ENCODE peak calls at places on chromosome 3, in seven cellular contexts. One of them, this sample, is unnamed.

GRCh38 chr3:186705882-186706780 is 11.0 kb upstream of the KNG1 start:
- DNase-seq in hepatocyte: no peak
- DNase-seq in SK-N-SH: no peak
- DNase-seq in neural progenitor cell: no peak
- DNase-seq in OCI-LY7: no peak
- DNase-seq in PC-3: no peak
- DNase-seq in HCT116: no peak
- DNase-seq in this sample: no peak

GRCh38 chr3:191294291-191294690 is 34.9 kb upstream of the CCDC50 start:
- DNase-seq in neural progenitor cell: no peak
- DNase-seq in HCT116: no peak
- DNase-seq in hepatocyte: no peak
- DNase-seq in OCI-LY7: peak; percentile 25
- DNase-seq in PC-3: no peak
- DNase-seq in SK-N-SH: no peak
- DNase-seq in this sample: no peak

GRCh38 chr3:128714887-128715496 is 11.0 kb upstream of the RAB7A start:
- DNase-seq in hepatocyte: no peak
- DNase-seq in SK-N-SH: no peak
- DNase-seq in OCI-LY7: peak; percentile 39
- DNase-seq in HCT116: no peak
- DNase-seq in neural progenitor cell: no peak
- DNase-seq in PC-3: no peak
- DNase-seq in this sample: no peak

GRCh38 chr3:4848176-4848575 is 131.1 kb upstream of the BHLHE40 start:
- DNase-seq in hepatocyte: no peak
- DNase-seq in OCI-LY7: no peak
- DNase-seq in neural progenitor cell: no peak
- DNase-seq in HCT116: no peak
- DNase-seq in PC-3: no peak
- DNase-seq in SK-N-SH: no peak
- DNase-seq in this sample: no peak

GRCh38 chr3:25910997-25911396 is 121.1 kb downstream of the OXSM start:
- DNase-seq in neural progenitor cell: peak; percentile 65
- DNase-seq in hepatocyte: peak; percentile 24
- DNase-seq in OCI-LY7: peak; percentile 63
- DNase-seq in SK-N-SH: no peak
- DNase-seq in PC-3: peak; percentile 44
- DNase-seq in HCT116: peak; percentile 39
- DNase-seq in this sample: peak; percentile 40

GRCh38 chr3:106116733-106117489 is 248.1 kb upstream of the CBLB start:
- DNase-seq in HCT116: no peak
- DNase-seq in OCI-LY7: no peak
- DNase-seq in PC-3: no peak
- DNase-seq in neural progenitor cell: no peak
- DNase-seq in hepatocyte: no peak
- DNase-seq in SK-N-SH: no peak
- DNase-seq in this sample: no peak

GRCh38 chr3:135503429-135504083 is 462.0 kb upstream of the PPP2R3A start:
- DNase-seq in HCT116: peak; percentile 28
- DNase-seq in neural progenitor cell: peak; percentile 94
- DNase-seq in PC-3: peak; percentile 72
- DNase-seq in OCI-LY7: peak; percentile 25
- DNase-seq in hepatocyte: peak; percentile 84
- DNase-seq in SK-N-SH: peak; percentile 68
- DNase-seq in this sample: peak; percentile 79

GRCh38 chr3:111069974-111070751 is 1.5 kb upstream of the NECTIN3 start:
- DNase-seq in neural progenitor cell: peak; percentile 32
- DNase-seq in PC-3: no peak
- DNase-seq in SK-N-SH: peak; percentile 31
- DNase-seq in HCT116: no peak
- DNase-seq in hepatocyte: peak; percentile 40
- DNase-seq in OCI-LY7: no peak
- DNase-seq in this sample: peak; percentile 44

GRCh38 chr3:153026026-153026425 is 136.0 kb upstream of the RAP2B start:
- DNase-seq in neural progenitor cell: peak; percentile 34
- DNase-seq in SK-N-SH: peak; percentile 9
- DNase-seq in HCT116: peak; percentile 31
- DNase-seq in hepatocyte: peak; percentile 42
- DNase-seq in PC-3: peak; percentile 67
- DNase-seq in OCI-LY7: peak; percentile 52
- DNase-seq in this sample: peak; percentile 74

GRCh38 chr3:49359623-49360022 is 1.5 kb upstream of the GPX1 start:
- DNase-seq in PC-3: peak; percentile 34
- DNase-seq in OCI-LY7: no peak
- DNase-seq in hepatocyte: no peak
- DNase-seq in neural progenitor cell: no peak
- DNase-seq in SK-N-SH: no peak
- DNase-seq in HCT116: no peak
- DNase-seq in this sample: peak; percentile 62

GRCh38 chr3:58071480-58071971 is 63.3 kb downstream of the FLNB start:
- DNase-seq in HCT116: no peak
- DNase-seq in SK-N-SH: no peak
- DNase-seq in hepatocyte: peak; percentile 63
- DNase-seq in neural progenitor cell: no peak
- DNase-seq in PC-3: peak; percentile 23
- DNase-seq in OCI-LY7: no peak
- DNase-seq in this sample: no peak

GRCh38 chr3:23004971-23005370 is 198.2 kb upstream of the UBE2E2 start:
- DNase-seq in HCT116: no peak
- DNase-seq in hepatocyte: peak; percentile 66
- DNase-seq in SK-N-SH: no peak
- DNase-seq in OCI-LY7: no peak
- DNase-seq in PC-3: peak; percentile 95
- DNase-seq in neural progenitor cell: no peak
- DNase-seq in this sample: peak; percentile 82

DNA sequence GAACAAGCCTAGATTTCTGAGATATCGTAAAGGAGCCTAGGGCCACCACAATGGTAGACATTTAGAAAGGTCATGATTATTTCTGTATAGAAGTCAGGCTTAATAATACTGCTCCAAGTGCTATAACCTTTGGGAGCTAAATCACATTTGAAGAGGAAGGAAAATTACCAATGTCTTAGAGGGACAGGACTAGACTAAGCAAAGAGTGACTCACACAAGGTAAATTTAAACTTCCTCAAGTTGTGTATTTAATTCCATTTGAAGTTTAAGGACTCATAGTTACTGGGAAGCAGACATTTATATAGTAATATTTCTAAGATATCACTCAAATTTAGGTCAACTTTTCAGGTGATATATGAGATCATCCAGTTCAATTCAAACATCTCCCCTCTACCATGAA is 227.6 kb upstream of the MME start:
- DNase-seq in SK-N-SH: no peak
- DNase-seq in hepatocyte: no peak
- DNase-seq in HCT116: no peak
- DNase-seq in neural progenitor cell: no peak
- DNase-seq in PC-3: peak; percentile 57
- DNase-seq in OCI-LY7: no peak
- DNase-seq in this sample: no peak
- TF ChIP-seq EZH2phosphoT487 in SK-N-SH: no peak
- TF ChIP-seq EZH2phosphoT487 in hepatocyte: no peak
- TF ChIP-seq EZH2phosphoT487 in HCT116: no peak
- TF ChIP-seq EZH2phosphoT487 in neural progenitor cell: no peak
- TF ChIP-seq EZH2phosphoT487 in PC-3: no peak
- TF ChIP-seq EZH2phosphoT487 in OCI-LY7: no peak
- TF ChIP-seq EZH2phosphoT487 in this sample: no peak

DNA sequence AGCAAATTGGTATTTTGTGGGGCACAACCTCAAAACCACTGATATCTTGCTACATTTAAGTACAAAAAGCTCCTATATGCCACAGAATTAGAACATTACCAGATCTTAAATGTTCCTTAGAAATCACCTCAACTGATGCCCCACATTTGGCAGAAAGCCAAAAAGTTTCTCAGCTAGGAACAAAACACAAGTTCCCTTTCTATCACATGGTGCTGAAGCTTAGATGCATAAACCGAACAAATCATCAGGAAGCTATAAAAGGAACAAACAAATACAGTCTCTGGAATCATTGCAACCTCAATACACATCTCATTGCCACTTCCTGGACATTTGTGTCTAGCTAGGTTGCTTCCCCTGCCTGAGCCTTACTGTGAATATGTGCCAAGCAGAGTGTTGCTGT is 492.6 kb downstream of the LPP start:
- DNase-seq in PC-3: peak; percentile 51
- DNase-seq in hepatocyte: peak; percentile 23
- DNase-seq in HCT116: no peak
- DNase-seq in SK-N-SH: no peak
- DNase-seq in neural progenitor cell: no peak
- DNase-seq in OCI-LY7: peak; percentile 37
- DNase-seq in this sample: peak; percentile 35
- H4K20me1 ChIP-seq in PC-3: no peaks in the 10 kb centered on the region
- H4K20me1 ChIP-seq in hepatocyte: no peaks in the 10 kb centered on the region
- H4K20me1 ChIP-seq in HCT116: no peaks in the 10 kb centered on the region
- H4K20me1 ChIP-seq in SK-N-SH: peaks cover 11% of the 10 kb centered on the region
- H4K20me1 ChIP-seq in neural progenitor cell: peaks cover 3% of the 10 kb centered on the region
- H4K20me1 ChIP-seq in OCI-LY7: no peaks in the 10 kb centered on the region
- H4K20me1 ChIP-seq in this sample: peaks cover 3% of the 10 kb centered on the region

GRCh38 chr3:41251593-41251992 is 52.3 kb downstream of the CTNNB1 start:
- DNase-seq in HCT116: no peak
- DNase-seq in PC-3: no peak
- DNase-seq in hepatocyte: no peak
- DNase-seq in SK-N-SH: no peak
- DNase-seq in neural progenitor cell: no peak
- DNase-seq in OCI-LY7: no peak
- DNase-seq in this sample: no peak
- TF ChIP-seq EZH2phosphoT487 in HCT116: no peak
- TF ChIP-seq EZH2phosphoT487 in PC-3: no peak
- TF ChIP-seq EZH2phosphoT487 in hepatocyte: no peak
- TF ChIP-seq EZH2phosphoT487 in SK-N-SH: no peak
- TF ChIP-seq EZH2phosphoT487 in neural progenitor cell: no peak
- TF ChIP-seq EZH2phosphoT487 in OCI-LY7: no peak
- TF ChIP-seq EZH2phosphoT487 in this sample: no peak

GRCh38 chr3:53159415-53160135 is 1.4 kb upstream of the PRKCD start:
- DNase-seq in SK-N-SH: no peak
- DNase-seq in PC-3: no peak
- DNase-seq in HCT116: no peak
- DNase-seq in OCI-LY7: no peak
- DNase-seq in neural progenitor cell: peak; percentile 62
- DNase-seq in hepatocyte: peak; percentile 86
- DNase-seq in this sample: no peak

GRCh38 chr3:53160335-53160659 is 712 bp upstream of the PRKCD start:
- DNase-seq in PC-3: no peak
- DNase-seq in OCI-LY7: no peak
- DNase-seq in neural progenitor cell: no peak
- DNase-seq in hepatocyte: no peak
- DNase-seq in HCT116: no peak
- DNase-seq in SK-N-SH: no peak
- DNase-seq in this sample: no peak

GRCh38 chr3:53158700-53159414 is 2.2 kb upstream of the PRKCD start:
- DNase-seq in OCI-LY7: peak; percentile 82
- DNase-seq in SK-N-SH: no peak
- DNase-seq in hepatocyte: no peak
- DNase-seq in neural progenitor cell: no peak
- DNase-seq in HCT116: no peak
- DNase-seq in PC-3: no peak
- DNase-seq in this sample: no peak

GRCh38 chr3:53156368-53156834 is 4.6 kb upstream of the PRKCD start:
- DNase-seq in OCI-LY7: no peak
- DNase-seq in neural progenitor cell: peak; percentile 41
- DNase-seq in PC-3: peak; percentile 65
- DNase-seq in hepatocyte: peak; percentile 49
- DNase-seq in SK-N-SH: peak; percentile 61
- DNase-seq in HCT116: no peak
- DNase-seq in this sample: peak; percentile 31

DNA sequence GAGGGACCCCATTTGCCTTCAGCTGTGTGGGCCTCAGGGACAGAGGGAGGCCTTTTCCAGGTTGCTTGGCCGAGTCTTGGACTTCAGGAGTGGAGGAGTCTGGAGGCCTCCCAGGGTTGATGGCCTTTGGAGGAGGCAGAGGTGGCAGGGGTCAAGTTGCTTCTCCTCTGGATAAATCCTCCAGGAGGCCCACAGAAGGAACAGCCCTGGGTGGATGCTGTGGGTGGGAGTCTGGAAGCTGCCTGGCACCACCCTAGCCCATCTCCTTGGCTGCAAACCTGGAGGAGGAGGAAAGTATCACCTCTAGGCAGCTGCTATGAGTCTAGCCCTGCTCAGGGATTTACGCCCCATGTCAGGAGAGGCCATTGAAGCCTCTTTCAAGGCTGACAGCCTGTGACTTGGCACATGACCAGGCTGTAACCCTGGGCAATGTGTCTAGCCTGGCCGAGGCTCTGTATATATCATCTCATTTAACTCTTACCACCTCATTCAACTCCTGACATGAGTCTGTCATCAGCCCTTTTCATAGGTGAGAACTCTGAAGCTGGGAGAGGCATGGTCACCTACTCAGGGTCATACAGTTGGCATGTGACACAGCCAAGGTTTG is 2.9 kb upstream of the PRKCD start:
- DNase-seq in neural progenitor cell: no peak
- DNase-seq in OCI-LY7: no peak
- DNase-seq in HCT116: no peak
- DNase-seq in SK-N-SH: no peak
- DNase-seq in PC-3: no peak
- DNase-seq in hepatocyte: no peak
- DNase-seq in this sample: no peak
- H4K20me1 ChIP-seq in neural progenitor cell: no peaks in the 10 kb centered on the region
- H4K20me1 ChIP-seq in OCI-LY7: peaks cover 11% of the 10 kb centered on the region
- H4K20me1 ChIP-seq in HCT116: no peaks in the 10 kb centered on the region
- H4K20me1 ChIP-seq in SK-N-SH: no peaks in the 10 kb centered on the region
- H4K20me1 ChIP-seq in PC-3: peaks cover 10% of the 10 kb centered on the region
- H4K20me1 ChIP-seq in hepatocyte: no peaks in the 10 kb centered on the region
- H4K20me1 ChIP-seq in this sample: no peaks in the 10 kb centered on the region

DNA sequence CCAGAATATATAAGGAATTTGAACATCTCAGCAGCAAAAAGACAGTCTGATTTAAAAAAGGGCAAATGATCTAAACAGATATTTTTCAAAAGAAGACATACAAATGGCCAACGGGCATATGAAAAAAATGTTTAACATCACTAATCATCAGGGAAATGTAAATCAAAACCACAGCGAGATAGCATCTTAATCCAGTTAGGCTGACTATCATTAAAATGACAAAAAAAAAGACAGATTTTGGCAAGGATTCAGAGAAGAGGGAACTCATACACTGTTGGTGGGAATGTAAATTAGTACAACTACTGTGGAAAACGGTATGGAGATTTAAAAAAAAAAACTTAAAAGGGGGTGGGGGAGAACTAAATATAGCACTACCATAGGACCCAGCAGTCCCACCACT is 47.9 kb downstream of the RNF13 start:
- DNase-seq in SK-N-SH: no peak
- DNase-seq in neural progenitor cell: no peak
- DNase-seq in OCI-LY7: no peak
- DNase-seq in hepatocyte: no peak
- DNase-seq in PC-3: no peak
- DNase-seq in HCT116: no peak
- DNase-seq in this sample: no peak
- TF ChIP-seq EZH2phosphoT487 in SK-N-SH: no peak
- TF ChIP-seq EZH2phosphoT487 in neural progenitor cell: no peak
- TF ChIP-seq EZH2phosphoT487 in OCI-LY7: no peak
- TF ChIP-seq EZH2phosphoT487 in hepatocyte: no peak
- TF ChIP-seq EZH2phosphoT487 in PC-3: no peak
- TF ChIP-seq EZH2phosphoT487 in HCT116: no peak
- TF ChIP-seq EZH2phosphoT487 in this sample: no peak

DNA sequence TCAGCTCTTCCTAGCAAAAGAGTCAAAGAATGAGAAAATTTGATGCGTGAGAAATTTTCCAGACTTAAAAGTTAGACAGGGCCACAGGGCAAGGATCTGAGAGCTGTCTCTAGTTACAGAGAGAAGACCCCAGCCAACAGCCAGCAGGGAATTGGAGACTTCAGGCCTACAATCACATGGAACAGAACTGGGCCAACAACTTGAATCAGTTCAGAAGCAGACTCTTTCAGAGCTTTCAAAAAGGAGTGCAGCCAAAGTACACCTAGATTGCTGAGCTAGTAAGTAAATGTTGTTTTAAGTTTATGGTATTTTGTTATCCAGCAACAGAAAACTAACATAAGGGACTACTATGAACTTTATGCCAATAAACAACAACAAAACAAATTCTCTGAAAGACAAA is 107.4 kb downstream of the PIK3CB start:
- DNase-seq in OCI-LY7: no peak
- DNase-seq in hepatocyte: no peak
- DNase-seq in SK-N-SH: no peak
- DNase-seq in PC-3: no peak
- DNase-seq in HCT116: no peak
- DNase-seq in neural progenitor cell: no peak
- DNase-seq in this sample: no peak
- H4K20me1 ChIP-seq in OCI-LY7: no peaks in the 10 kb centered on the region
- H4K20me1 ChIP-seq in hepatocyte: no peaks in the 10 kb centered on the region
- H4K20me1 ChIP-seq in SK-N-SH: no peaks in the 10 kb centered on the region
- H4K20me1 ChIP-seq in PC-3: no peaks in the 10 kb centered on the region
- H4K20me1 ChIP-seq in HCT116: no peaks in the 10 kb centered on the region
- H4K20me1 ChIP-seq in neural progenitor cell: peaks cover 2% of the 10 kb centered on the region
- H4K20me1 ChIP-seq in this sample: no peaks in the 10 kb centered on the region